ENCODE peak calls at places on chromosomes 2 and 18, in eight cellular contexts. N, K, B, R, Z, Y, X and F are unnamed samples.
A peak's percentile ranks its signal among the peaks of the same experiment; 100 is the strongest.

GRCh38 chr2:54640834-54641540 is 82.5 kb upstream of the EML6 start:
- DNase-seq in N (no peak), K (no peak), B (no peak), R (no peak), Z (no peak), Y (no peak), X (no peak), F (no peak)

GRCh38 chr2:45014016-45014702 is 4.9 kb upstream of the SIX2 start:
- DNase-seq in N (no peak), K (peak; percentile 68), B (no peak), R (no peak), Z (peak; percentile 88), Y (no peak), X (no peak), F (no peak)

GRCh38 chr2:11213090-11213638 is 57.9 kb downstream of the SLC66A3 start:
- DNase-seq in N (no peak), K (no peak), B (peak; percentile 61), R (no peak), Z (no peak), Y (no peak), X (no peak), F (no peak)

GRCh38 chr2:26456701-26457224 is 21.2 kb downstream of the OTOF start:
- DNase-seq in N (no peak), K (no peak), B (no peak), R (no peak), Z (peak; percentile 43), Y (peak; percentile 41), X (no peak), F (no peak)

GRCh38 chr2:197972587-197972986 is 168.2 kb downstream of the PLCL1 start:
- DNase-seq in N (no peak), K (no peak), B (no peak), R (no peak), Z (no peak), Y (no peak), X (no peak), F (no peak)

GRCh38 chr2:239853706-239854327 is 171.3 kb downstream of the NDUFA10 start:
- DNase-seq in N (no peak), K (no peak), B (no peak), R (no peak), Z (no peak), Y (no peak), X (no peak), F (peak; percentile 72)

GRCh38 chr2:98464772-98465310 is 20.2 kb downstream of the INPP4A start:
- DNase-seq in N (no peak), K (no peak), B (no peak), R (no peak), Z (no peak), Y (peak; percentile 61), X (no peak), F (no peak)

GRCh38 chr18:60277855-60278480 is 94.6 kb downstream of the MC4R start:
- DNase-seq in N (no peak), K (no peak), B (peak; percentile 83), R (no peak), Z (no peak), Y (no peak), X (no peak), F (no peak)

GRCh38 chr2:224309216-224309615 is 92.7 kb downstream of the FAM124B start:
- DNase-seq in N (no peak), K (no peak), B (no peak), R (no peak), Z (no peak), Y (no peak), X (no peak), F (no peak)

GRCh38 chr2:118442949-118443348 is 354.7 kb downstream of the INSIG2 start:
- DNase-seq in N (no peak), K (no peak), B (no peak), R (no peak), Z (no peak), Y (no peak), X (no peak), F (no peak)

GRCh38 chr2:98909381-98910211 is 26.4 kb downstream of the CRACDL start:
- DNase-seq in N (peak; percentile 43), K (peak; percentile 98), B (peak; percentile 85), R (no peak), Z (peak; percentile 24), Y (no peak), X (no peak), F (peak; percentile 68)

GRCh38 chr2:136058951-136059530 is 58.9 kb downstream of the CXCR4 start:
- DNase-seq in N (no peak), K (no peak), B (no peak), R (no peak), Z (no peak), Y (no peak), X (no peak), F (no peak)

GRCh38 chr2:203685081-203685621 is 21.3 kb upstream of the CD28 start:
- DNase-seq in N (no peak), K (no peak), B (peak; percentile 94), R (no peak), Z (no peak), Y (no peak), X (no peak), F (peak; percentile 42)

GRCh38 chr2:239044336-239044735 is 196.5 kb downstream of the TWIST2 start:
- DNase-seq in N (no peak), K (no peak), B (no peak), R (no peak), Z (no peak), Y (peak; percentile 39), X (no peak), F (no peak)

GRCh38 chr18:43526436-43527150 is 249.3 kb upstream of the SYT4 start:
- DNase-seq in N (no peak), K (no peak), B (no peak), R (no peak), Z (no peak), Y (no peak), X (no peak), F (no peak)

GRCh38 chr18:76412818-76413565 is 82.0 kb downstream of the ZNF516 start:
- DNase-seq in N (no peak), K (no peak), B (peak; percentile 61), R (no peak), Z (no peak), Y (peak; percentile 57), X (no peak), F (no peak)

DNA sequence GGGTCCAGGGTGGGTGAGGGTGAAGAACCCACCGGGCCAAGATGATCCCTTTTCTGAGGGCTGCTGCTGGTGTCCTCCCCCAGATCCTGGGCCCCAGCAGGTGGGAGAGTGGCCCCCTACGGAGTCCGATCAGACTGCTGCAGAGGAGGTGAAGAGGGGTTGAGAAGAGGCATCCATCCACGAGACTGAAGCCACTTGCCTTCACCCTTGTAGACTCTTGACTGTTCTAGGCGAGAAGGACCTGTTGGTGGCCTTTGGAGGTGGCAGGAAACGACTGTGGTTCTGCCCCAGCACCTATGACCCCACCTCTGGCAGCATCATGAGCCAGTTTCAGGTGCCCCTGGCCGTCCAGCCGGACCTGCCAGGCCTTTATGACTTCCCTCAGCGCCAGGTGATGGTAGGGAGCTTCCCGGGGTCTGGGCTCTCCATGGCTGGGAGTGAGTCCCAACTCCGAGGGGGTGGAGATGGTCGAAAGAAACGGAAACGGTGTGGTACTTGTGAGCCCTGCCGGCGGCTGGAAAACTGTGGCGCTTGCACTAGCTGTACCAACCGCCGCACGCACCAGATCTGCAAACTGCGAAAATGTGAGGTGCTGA is 1.5 kb downstream of the TET3 start:
- DNase-seq in N (no peak), K (no peak), B (no peak), R (no peak), Z (no peak), Y (no peak), X (no peak), F (no peak)
- TF ChIP-seq POLR2A in N (no peak), K (no peak), B (no peak), R (no peak), Z (no peak), Y (no peak), X (no peak), F (no peak)

GRCh38 chr2:30233142-30233961 is 2.0 kb downstream of the LBH start:
- DNase-seq in N (no peak), K (no peak), B (no peak), R (no peak), Z (no peak), Y (no peak), X (no peak), F (no peak)
- TF ChIP-seq CTCF in N (no peak), K (no peak), B (no peak), R (no peak), Z (no peak), Y (no peak), X (no peak), F (no peak)

GRCh38 chr2:177212106-177212894 is at the start of gene HNRNPA3:
- DNase-seq in N (peak; percentile 100), K (peak; percentile 99), B (peak; percentile 99), R (peak; percentile 98), Z (peak; percentile 99), Y (peak; percentile 100), X (peak; percentile 98), F (peak; percentile 100)

GRCh38 chr2:177217247-177217843 is 4.8 kb downstream of the HNRNPA3 start:
- DNase-seq in N (no peak), K (no peak), B (no peak), R (no peak), Z (no peak), Y (no peak), X (no peak), F (no peak)

GRCh38 chr2:177211602-177212105 is 940 bp upstream of the HNRNPA3 start:
- DNase-seq in N (no peak), K (no peak), B (no peak), R (no peak), Z (no peak), Y (no peak), X (no peak), F (no peak)

GRCh38 chr2:177211148-177211547 is 1.4 kb upstream of the HNRNPA3 start:
- DNase-seq in N (no peak), K (no peak), B (no peak), R (no peak), Z (no peak), Y (no peak), X (no peak), F (no peak)

GRCh38 chr2:177212895-177213856 is 582 bp downstream of the HNRNPA3 start:
- DNase-seq in N (peak; percentile 90), K (peak; percentile 96), B (peak; percentile 87), R (peak; percentile 92), Z (peak; percentile 93), Y (peak; percentile 97), X (peak; percentile 91), F (peak; percentile 98)
- TF ChIP-seq POLR2A in N (peak; percentile 6), K (no peak), B (peak; percentile 66), R (no peak), Z (no peak), Y (no peak), X (no peak), F (no peak)

GRCh38 chr2:9420495-9420894 is 2.8 kb downstream of the ITGB1BP1 start:
- DNase-seq in N (no peak), K (no peak), B (no peak), R (no peak), Z (no peak), Y (no peak), X (no peak), F (no peak)

GRCh38 chr2:9423922-9424272 is 443 bp downstream of the CPSF3 start:
- DNase-seq in N (no peak), K (no peak), B (peak; percentile 34), R (no peak), Z (peak; percentile 21), Y (no peak), X (no peak), F (no peak)

GRCh38 chr2:9422321-9423099 is 818 bp downstream of the ITGB1BP1 start:
- DNase-seq in N (peak; percentile 54), K (peak; percentile 53), B (peak; percentile 33), R (peak; percentile 37), Z (peak; percentile 38), Y (peak; percentile 72), X (no peak), F (no peak)

GRCh38 chr2:9424447-9425164 is 1.2 kb downstream of the CPSF3 start:
- DNase-seq in N (no peak), K (no peak), B (no peak), R (no peak), Z (no peak), Y (no peak), X (no peak), F (no peak)

GRCh38 chr2:9423100-9423921 is at the start of the genes CPSF3 and ITGB1BP1:
- DNase-seq in N (peak; percentile 98), K (peak; percentile 97), B (peak; percentile 97), R (peak; percentile 97), Z (peak; percentile 99), Y (peak; percentile 99), X (peak; percentile 92), F (peak; percentile 99)
- TF ChIP-seq CTCF in N (no peak), K (peak; percentile 32), B (no peak), R (peak; percentile 41), Z (no peak), Y (no peak), X (no peak), F (no peak)